ENCODE peak calls at places on chromosome 16, in nine cellular contexts. B is upper lobe of right lung, Q is PC-3, I is ovary, R is dorsolateral prefrontal cortex, J is AG04450, D is testis, C is breast epithelium, Z is mesendoderm. A is an unnamed sample.

GRCh38 chr16:29899516-29900101 is at the start of gene SEZ6L2:
- DNase-seq in B (peak; percentile 89), Q (peak; percentile 89), I (no peak), R (peak; percentile 92), J (peak; percentile 65), D (peak; percentile 81), C (peak; percentile 83), Z (peak; percentile 99), A (peak; percentile 51)

GRCh38 chr16:85398688-85399582 is 214.2 kb upstream of the GSE1 start:
- DNase-seq in B (no peak), Q (no peak), I (peak; percentile 5), R (peak; percentile 16), J (no peak), D (no peak), C (no peak), Z (no peak), A (no peak)

GRCh38 chr16:88977028-88977844 is at the start of gene CBFA2T3:
- DNase-seq in B (peak; percentile 86), Q (no peak), I (peak; percentile 35), R (no peak), J (no peak), D (peak; percentile 55), C (peak; percentile 57), Z (no peak), A (peak; percentile 45)

GRCh38 chr16:88804552-88805339 is 1.2 kb downstream of the CDT1 start:
- DNase-seq in B (peak; percentile 68), Q (peak; percentile 39), I (no peak), R (no peak), J (no peak), D (no peak), C (no peak), Z (peak; percentile 55), A (no peak)

GRCh38 chr16:88354229-88355092 is 28.3 kb upstream of the ZNF469 start:
- DNase-seq in B (no peak), Q (no peak), I (no peak), R (peak; percentile 21), J (no peak), D (no peak), C (no peak), Z (no peak), A (no peak)

GRCh38 chr16:1564325-1564724 is 30.9 kb downstream of the TMEM204 start:
- DNase-seq in B (no peak), Q (no peak), I (no peak), R (no peak), J (no peak), D (no peak), C (no peak), Z (no peak), A (no peak)

GRCh38 chr16:88560722-88561484 is 9.3 kb upstream of the ZC3H18 start:
- DNase-seq in B (no peak), Q (peak; percentile 50), I (no peak), R (no peak), J (no peak), D (no peak), C (no peak), Z (peak; percentile 77), A (no peak)

GRCh38 chr16:50619702-50620491 is 61.2 kb downstream of the SNX20 start:
- DNase-seq in B (no peak), Q (no peak), I (no peak), R (no peak), J (no peak), D (no peak), C (no peak), Z (no peak), A (no peak)

GRCh38 chr16:9123401-9123800 is 32.0 kb downstream of the HAPSTR1 start:
- DNase-seq in B (no peak), Q (no peak), I (no peak), R (no peak), J (no peak), D (no peak), C (no peak), Z (no peak), A (no peak)

GRCh38 chr16:8130197-8130596 is 460.1 kb downstream of the TMEM114 start:
- DNase-seq in B (no peak), Q (no peak), I (no peak), R (no peak), J (no peak), D (no peak), C (no peak), Z (no peak), A (no peak)

GRCh38 chr16:87854053-87854906 is 15.0 kb downstream of the SLC7A5 start:
- DNase-seq in B (no peak), Q (peak; percentile 70), I (no peak), R (no peak), J (no peak), D (peak; percentile 82), C (no peak), Z (no peak), A (no peak)

GRCh38 chr16:16093625-16094332 is 129.5 kb downstream of the ABCC6 start:
- DNase-seq in B (no peak), Q (no peak), I (peak; percentile 71), R (no peak), J (no peak), D (no peak), C (no peak), Z (no peak), A (no peak)

GRCh38 chr16:16096161-16096857 is 127.0 kb downstream of the ABCC6 start:
- DNase-seq in B (no peak), Q (no peak), I (peak; percentile 66), R (no peak), J (peak; percentile 51), D (peak; percentile 78), C (no peak), Z (peak; percentile 25), A (peak; percentile 32)

GRCh38 chr16:16099320-16099719 is 124.0 kb downstream of the ABCC6 start:
- DNase-seq in B (no peak), Q (peak; percentile 13), I (no peak), R (no peak), J (no peak), D (no peak), C (no peak), Z (no peak), A (no peak)

GRCh38 chr16:16095646-16096045 is 127.6 kb downstream of the ABCC6 start:
- DNase-seq in B (no peak), Q (no peak), I (no peak), R (no peak), J (no peak), D (no peak), C (no peak), Z (no peak), A (no peak)

DNA sequence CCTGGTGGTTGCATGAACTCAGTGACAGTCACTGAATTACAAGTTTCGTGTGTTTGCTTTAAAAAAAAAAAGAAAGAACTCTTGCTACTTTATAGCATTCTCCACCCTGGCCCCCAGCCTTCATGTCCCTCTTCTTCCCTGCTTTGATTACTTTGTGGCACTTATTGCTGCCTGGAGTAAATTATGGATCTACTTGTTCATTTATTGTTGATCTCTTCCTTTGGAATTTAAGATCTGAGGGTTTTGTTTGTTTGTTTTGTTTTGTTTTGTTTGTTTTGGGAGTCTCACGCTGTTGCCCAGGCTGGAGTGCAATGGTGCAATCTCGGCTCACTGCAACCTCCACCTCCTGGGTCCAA is 126.5 kb downstream of the ABCC6 start:
- DNase-seq in B (no peak), Q (no peak), I (no peak), R (no peak), J (no peak), D (no peak), C (no peak), Z (no peak), A (no peak)
- H3K27ac ChIP-seq in B (peak overlapping the region; percentile 30), Q (no peak overlapping the region), I (peak overlapping the region; percentile 77), R (no peak overlapping the region), J (peak overlapping the region; percentile 82), D (peak overlapping the region; percentile 84), C (peak overlapping the region; percentile 62), Z (no peak overlapping the region), A (peak overlapping the region; percentile 63)

GRCh38 chr16:57282510-57283213 is 1.8 kb downstream of the PLLP start:
- DNase-seq in B (no peak), Q (no peak), I (no peak), R (no peak), J (no peak), D (no peak), C (no peak), Z (no peak), A (no peak)
- H3K27ac ChIP-seq in B (peak overlapping the region; percentile 84), Q (no peak overlapping the region), I (no peak overlapping the region), R (peak overlapping the region; percentile 89), J (no peak overlapping the region), D (no peak overlapping the region), C (no peak overlapping the region), Z (no peak overlapping the region), A (peak overlapping the region; percentile 80)

GRCh38 chr16:53089434-53090270 is 34.9 kb downstream of the CHD9 start:
- DNase-seq in B (no peak), Q (no peak), I (no peak), R (no peak), J (no peak), D (no peak), C (no peak), Z (peak; percentile 71), A (no peak)
- H3K27ac ChIP-seq in B (peak overlapping the region; percentile 80), Q (no peak overlapping the region), I (peak overlapping the region; percentile 69), R (peak overlapping the region; percentile 61), J (peak overlapping the region; percentile 95), D (no peak overlapping the region), C (peak overlapping the region; percentile 96), Z (no peak overlapping the region), A (peak overlapping the region; percentile 93)

GRCh38 chr16:67644038-67644437 is 906 bp upstream of the CARMIL2 start:
- DNase-seq in B (no peak), Q (no peak), I (no peak), R (no peak), J (no peak), D (no peak), C (no peak), Z (no peak), A (no peak)
- H3K27ac ChIP-seq in B (no peak overlapping the region), Q (no peak overlapping the region), I (no peak overlapping the region), R (no peak overlapping the region), J (no peak overlapping the region), D (no peak overlapping the region), C (no peak overlapping the region), Z (no peak overlapping the region), A (no peak overlapping the region)

DNA sequence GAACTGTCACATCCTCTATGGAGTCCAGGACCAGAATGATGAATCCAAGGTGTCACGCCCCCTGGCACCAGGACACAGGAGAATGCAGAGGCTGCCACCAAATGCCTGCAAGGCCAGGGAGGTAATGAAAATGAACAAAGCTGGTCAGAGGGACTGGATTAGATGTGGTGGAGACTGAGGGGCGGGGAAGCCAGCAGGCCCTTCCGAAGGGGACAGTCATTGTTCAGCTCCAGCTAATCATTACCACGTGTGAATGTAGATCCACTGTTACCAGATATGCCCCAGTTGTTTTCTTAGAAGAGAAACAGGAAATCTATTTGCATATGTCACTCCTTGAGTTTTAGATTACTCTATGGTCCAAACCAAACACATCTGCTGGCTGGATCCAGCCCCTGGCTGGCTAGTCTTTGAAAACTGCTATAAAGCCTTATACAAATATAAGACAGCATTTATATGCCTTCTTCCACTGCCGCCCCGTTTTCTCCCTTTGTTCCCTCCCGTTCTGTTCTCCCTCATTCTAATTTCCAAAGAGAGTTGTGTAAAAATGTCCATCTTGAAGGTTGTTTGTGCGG is 14.4 kb downstream of the CRYM start:
- DNase-seq in B (no peak), Q (no peak), I (no peak), R (no peak), J (peak; percentile 2), D (no peak), C (no peak), Z (peak; percentile 76), A (no peak)
- H3K27ac ChIP-seq in B (no peak overlapping the region), Q (no peak overlapping the region), I (no peak overlapping the region), R (peak overlapping the region; percentile 87), J (peak overlapping the region; percentile 21), D (no peak overlapping the region), C (peak overlapping the region; percentile 35), Z (no peak overlapping the region), A (no peak overlapping the region)

GRCh38 chr16:20441221-20441620 is 10.1 kb upstream of the ACSM2A start:
- DNase-seq in B (no peak), Q (no peak), I (no peak), R (no peak), J (no peak), D (no peak), C (no peak), Z (no peak), A (no peak)
- H3K27ac ChIP-seq in B (no peak overlapping the region), Q (no peak overlapping the region), I (no peak overlapping the region), R (no peak overlapping the region), J (no peak overlapping the region), D (peak overlapping the region; percentile 11), C (no peak overlapping the region), Z (no peak overlapping the region), A (no peak overlapping the region)

A was measured in tibial nerve.